ENCODE peak calls at places on chromosomes 5 and 9, in nine cellular contexts. Z is T-helper 2 cell; E is body of pancreas; I is NCI-H1930; C is stimulated activated CD8-positive, alpha-beta memory T cell treated with anti-CD3 and anti-CD28 coated beads, Interleukin-2, amount 100 ng/mL, for 1 hour; M is RWPE1; A is CD4-positive, alpha-beta T cell; V is A549; F is lower lobe of right lung. D is an unnamed sample.
A peak's percentile ranks its signal among the peaks of the same experiment; 100 is the strongest.

GRCh38 chr5:108743344-108743743 is 4.4 kb upstream of the FER start:
- DNase-seq in V (no peak), A (no peak), C (no peak), E (no peak), F (no peak), Z (no peak), I (no peak), M (no peak), D (no peak)

GRCh38 chr9:4301971-4302427 is 2.1 kb upstream of the GLIS3 start:
- DNase-seq in C (no peak), Z (no peak), A (no peak), F (no peak), I (no peak), E (peak; percentile 58), M (peak; percentile 53), V (peak; percentile 28), D (peak; percentile 24)

GRCh38 chr9:124197177-124198095 is 60.3 kb upstream of the NEK6 start:
- DNase-seq in M (no peak), V (no peak), Z (no peak), E (peak; percentile 60), F (peak; percentile 76), I (no peak), A (no peak), C (no peak), D (no peak)

GRCh38 chr9:23771746-23772145 is 54.3 kb downstream of the ELAVL2 start:
- DNase-seq in I (no peak), M (peak; percentile 60), Z (no peak), F (no peak), V (no peak), A (no peak), E (no peak), C (no peak), D (no peak)

GRCh38 chr9:133428579-133429215 is 6.5 kb downstream of the ADAMTS13 start:
- DNase-seq in F (no peak), E (peak; percentile 36), Z (no peak), I (peak; percentile 55), V (peak; percentile 49), C (no peak), A (no peak), M (peak; percentile 57), D (peak; percentile 33)

GRCh38 chr9:68560131-68560844 is 19.6 kb upstream of the TMEM252 start:
- DNase-seq in F (peak; percentile 71), A (no peak), E (peak; percentile 56), Z (peak; percentile 9), C (no peak), I (peak; percentile 58), V (peak; percentile 13), M (no peak), D (peak; percentile 74)

GRCh38 chr5:179348833-179349232 is 3.6 kb upstream of the ADAMTS2 start:
- DNase-seq in I (no peak), F (no peak), A (no peak), V (no peak), E (peak; percentile 33), Z (no peak), C (no peak), M (no peak), D (no peak)

GRCh38 chr5:147688965-147689364 is 93.6 kb downstream of the JAKMIP2 start:
- DNase-seq in Z (no peak), F (no peak), M (no peak), E (peak; percentile 42), C (no peak), V (no peak), I (no peak), A (no peak), D (no peak)

GRCh38 chr5:133758641-133759040 is 146.3 kb upstream of the FSTL4 start:
- DNase-seq in I (no peak), M (no peak), C (no peak), A (no peak), V (no peak), F (no peak), E (no peak), Z (no peak), D (no peak)

GRCh38 chr5:93622240-93622885 is 39.3 kb downstream of the NR2F1 start:
- DNase-seq in E (peak; percentile 38), C (no peak), M (no peak), I (peak; percentile 45), F (no peak), A (no peak), Z (no peak), V (no peak), D (no peak)

GRCh38 chr5:115179959-115180709 is 10.4 kb upstream of the TRIM36 start:
- DNase-seq in M (peak; percentile 50), E (no peak), C (no peak), I (peak; percentile 28), V (peak; percentile 38), A (no peak), F (no peak), Z (no peak), D (peak; percentile 51)

GRCh38 chr5:34571380-34572041 is 84.6 kb upstream of the RAI14 start:
- DNase-seq in M (no peak), I (no peak), C (no peak), Z (no peak), V (no peak), A (no peak), F (no peak), E (no peak), D (no peak)

GRCh38 chr9:65444943-65445342 is 159.9 kb upstream of the FOXD4L5 start:
- DNase-seq in C (no peak), F (no peak), E (no peak), I (no peak), V (no peak), Z (no peak), A (no peak), M (no peak), D (no peak)

GRCh38 chr9:134066546-134066922 is 1.3 kb downstream of the BRD3 start:
- DNase-seq in E (no peak), A (no peak), V (peak; percentile 28), F (no peak), Z (no peak), C (no peak), M (peak; percentile 59), I (no peak), D (no peak)

GRCh38 chr5:96597441-96598020 is 64.6 kb upstream of the CAST start:
- DNase-seq in V (no peak), M (peak; percentile 29), F (no peak), A (no peak), E (no peak), C (no peak), I (no peak), Z (no peak), D (no peak)

GRCh38 chr9:88478236-88478635 is 56.7 kb upstream of the NXNL2 start:
- DNase-seq in I (no peak), A (no peak), C (no peak), E (no peak), V (no peak), Z (no peak), M (no peak), F (no peak), D (no peak)

GRCh38 chr5:142364251-142365145 is 39.7 kb upstream of the SPRY4 start:
- DNase-seq in A (no peak), V (peak; percentile 53), E (no peak), C (no peak), M (peak; percentile 94), F (no peak), I (peak; percentile 10), Z (no peak), D (no peak)

GRCh38 chr5:134555889-134556311 is 30.4 kb downstream of the JADE2 start:
- DNase-seq in Z (peak; percentile 78), F (no peak), M (peak; percentile 93), I (no peak), C (peak; percentile 48), E (peak; percentile 55), V (peak; percentile 92), A (peak; percentile 66), D (no peak)

GRCh38 chr9:132877818-132878694 is at the start of gene AK8:
- DNase-seq in I (peak; percentile 77), M (peak; percentile 97), A (peak; percentile 60), Z (peak; percentile 66), F (peak; percentile 83), E (peak; percentile 66), V (peak; percentile 81), C (peak; percentile 59), D (peak; percentile 68)

GRCh38 chr5:114311943-114312342 is 49.9 kb upstream of the KCNN2 start:
- DNase-seq in M (no peak), A (no peak), E (no peak), V (no peak), I (no peak), C (no peak), F (no peak), Z (no peak), D (no peak)

GRCh38 chr9:126700903-126701819 is 87.4 kb downstream of the LMX1B start:
- DNase-seq in Z (no peak), V (no peak), I (no peak), A (no peak), M (no peak), E (no peak), C (no peak), F (peak; percentile 43), D (no peak)

GRCh38 chr9:127972316-127972871 is 8.4 kb downstream of the EEIG1 start:
- DNase-seq in Z (no peak), F (no peak), E (peak; percentile 51), I (no peak), V (no peak), A (no peak), M (no peak), C (no peak), D (no peak)

GRCh38 chr9:109020581-109020980 is 7.3 kb upstream of the CTNNAL1 start:
- DNase-seq in A (no peak), V (no peak), E (no peak), C (no peak), M (no peak), Z (no peak), I (no peak), F (no peak), D (no peak)

GRCh38 chr5:38500861-38501260 is 55.6 kb downstream of the LIFR start:
- DNase-seq in V (no peak), A (no peak), I (no peak), Z (no peak), F (no peak), C (no peak), M (peak; percentile 4), E (no peak), D (no peak)

GRCh38 chr5:151037561-151038291 is 17.3 kb downstream of the GPX3 start:
- DNase-seq in V (no peak), E (peak; percentile 43), M (no peak), I (no peak), C (no peak), Z (no peak), A (no peak), F (no peak), D (no peak)

GRCh38 chr5:111820072-111820471 is 63.1 kb upstream of the NREP start:
- DNase-seq in C (no peak), M (no peak), Z (no peak), F (no peak), I (no peak), V (no peak), A (no peak), E (no peak), D (no peak)

GRCh38 chr5:159951387-159951786 is 35.1 kb downstream of the ADRA1B start:
- DNase-seq in F (no peak), Z (no peak), V (no peak), M (no peak), A (no peak), C (no peak), I (peak; percentile 12), E (no peak), D (no peak)

GRCh38 chr5:131628990-131629389 is 6.0 kb downstream of the RAPGEF6 start:
- DNase-seq in E (no peak), Z (no peak), A (no peak), F (no peak), M (peak; percentile 36), C (no peak), I (no peak), V (no peak), D (no peak)

GRCh38 chr9:110440796-110441195 is 103.1 kb upstream of the TXNDC8 start:
- DNase-seq in E (no peak), I (no peak), V (no peak), M (no peak), Z (no peak), F (no peak), A (no peak), C (no peak), D (no peak)

GRCh38 chr9:98479967-98480847 is 224.8 kb upstream of the TBC1D2 start:
- DNase-seq in Z (no peak), E (no peak), F (no peak), V (peak; percentile 49), A (no peak), M (peak; percentile 55), C (no peak), I (no peak), D (no peak)

GRCh38 chr9:137048655-137049543 is 2.9 kb upstream of the NPDC1 start:
- DNase-seq in I (no peak), F (no peak), E (no peak), C (no peak), M (no peak), Z (no peak), V (no peak), A (no peak), D (no peak)

D was measured in colonic mucosa.